ENCODE peak calls at places on chromosomes 2 and 18, in six cellular contexts. I is sigmoid colon; J is effector memory CD4-positive, alpha-beta T cell; A is heart right ventricle; D is Caco-2; U is fibroblast of lung. V is an unnamed sample. For H3K36me3, the result is how much of the 10 kb centered on the place peaks cover.

GRCh38 chr2:206164261-206164862 is 4.7 kb downstream of the EEF1B2 start:
- DNase-seq in D (peak), A (no peak), U (peak), J (no peak), I (no peak), V (peak)

GRCh38 chr2:79040967-79041582 is 15.6 kb downstream of the REG3G start:
- DNase-seq in J (no peak), I (no peak), D (peak), A (no peak), U (no peak), V (peak)

GRCh38 chr2:32938934-32939333 is 7.8 kb upstream of the LTBP1 start:
- DNase-seq in A (no peak), U (no peak), I (no peak), D (no peak), J (no peak), V (no peak)

GRCh38 chr2:152847067-152847466 is 128.6 kb downstream of the ARL6IP6 start:
- DNase-seq in D (no peak), U (peak), J (no peak), A (no peak), I (no peak), V (no peak)

GRCh38 chr2:208350610-208351009 is 56.0 kb upstream of the PTH2R start:
- DNase-seq in A (no peak), U (peak), D (no peak), J (no peak), I (no peak), V (no peak)

GRCh38 chr2:62304429-62305417 is 108.8 kb downstream of the B3GNT2 start:
- DNase-seq in I (no peak), A (peak), J (peak), D (peak), U (peak), V (peak)

GRCh38 chr18:79738565-79739439 is 58.9 kb upstream of the KCNG2 start:
- DNase-seq in I (peak), U (no peak), A (no peak), D (no peak), J (no peak), V (no peak)

GRCh38 chr2:239589855-239590254 is 189.0 kb upstream of the HDAC4 start:
- DNase-seq in U (no peak), A (no peak), D (no peak), J (no peak), I (peak), V (no peak)

GRCh38 chr2:174776686-174777085 is 12.4 kb upstream of the CHRNA1 start:
- DNase-seq in U (no peak), J (no peak), D (no peak), I (no peak), A (no peak), V (no peak)

GRCh38 chr2:190978389-190979053 is 35.5 kb downstream of the STAT1 start:
- DNase-seq in J (no peak), U (peak), A (no peak), I (no peak), D (no peak), V (no peak)

GRCh38 chr2:167827352-167828097 is 419.9 kb downstream of the STK39 start:
- DNase-seq in A (no peak), U (no peak), D (no peak), I (no peak), J (no peak), V (no peak)

GRCh38 chr2:196591621-196592022 is 47.9 kb upstream of the CCDC150 start:
- DNase-seq in D (no peak), A (no peak), I (no peak), U (no peak), J (no peak), V (no peak)

GRCh38 chr2:16777123-16777872 is 111.7 kb upstream of the CYRIA start:
- DNase-seq in D (no peak), A (no peak), U (no peak), J (no peak), I (no peak), V (no peak)

GRCh38 chr2:147223119-147223518 is 621.7 kb upstream of the ACVR2A start:
- DNase-seq in J (no peak), A (no peak), U (no peak), D (no peak), I (no peak), V (no peak)

GRCh38 chr2:120064664-120065063 is 51.8 kb downstream of the EPB41L5 start:
- DNase-seq in I (no peak), D (peak), U (no peak), J (no peak), A (no peak), V (no peak)

GRCh38 chr18:76546282-76546572 is 51.2 kb upstream of the ZNF516 start:
- DNase-seq in A (no peak), U (no peak), J (no peak), D (no peak), I (no peak), V (no peak)

GRCh38 chr2:191927991-191928390 is 81.1 kb upstream of the CAVIN2 start:
- DNase-seq in U (peak), D (no peak), A (no peak), J (no peak), I (no peak), V (no peak)

GRCh38 chr18:28735731-28736130 is 558.8 kb upstream of the CDH2 start:
- DNase-seq in U (peak), A (no peak), D (no peak), I (no peak), J (no peak), V (no peak)

GRCh38 chr18:38940863-38941531 is 1375.4 kb upstream of the CELF4 start:
- DNase-seq in U (peak), D (peak), A (no peak), I (no peak), J (peak), V (peak)

GRCh38 chr2:66240284-66240683 is 194.6 kb upstream of the MEIS1 start:
- DNase-seq in I (peak), A (no peak), D (no peak), U (no peak), J (no peak), V (no peak)

GRCh38 chr2:223760838-223761502 is 76.4 kb downstream of the AP1S3 start:
- DNase-seq in D (no peak), A (no peak), U (peak), I (no peak), J (peak), V (peak)

GRCh38 chr2:20292984-20293383 is 57.7 kb downstream of the PUM2 start:
- DNase-seq in A (no peak), I (no peak), D (no peak), U (no peak), J (no peak), V (no peak)

GRCh38 chr2:163664610-163665009 is 71.2 kb downstream of the FIGN start:
- DNase-seq in D (no peak), U (peak), J (no peak), A (no peak), I (no peak), V (no peak)

GRCh38 chr2:238133499-238134392 is 4.7 kb upstream of the KLHL30 start:
- DNase-seq in J (no peak), U (no peak), A (peak), D (peak), I (no peak), V (no peak)

GRCh38 chr18:34867520-34867919 is 157.4 kb downstream of the DTNA start:
- DNase-seq in U (no peak), D (peak), A (peak), J (no peak), I (no peak), V (peak)

GRCh38 chr2:239240480-239240881 is 160.3 kb downstream of the HDAC4 start:
- DNase-seq in I (peak), J (no peak), A (no peak), D (no peak), U (no peak), V (no peak)

DNA sequence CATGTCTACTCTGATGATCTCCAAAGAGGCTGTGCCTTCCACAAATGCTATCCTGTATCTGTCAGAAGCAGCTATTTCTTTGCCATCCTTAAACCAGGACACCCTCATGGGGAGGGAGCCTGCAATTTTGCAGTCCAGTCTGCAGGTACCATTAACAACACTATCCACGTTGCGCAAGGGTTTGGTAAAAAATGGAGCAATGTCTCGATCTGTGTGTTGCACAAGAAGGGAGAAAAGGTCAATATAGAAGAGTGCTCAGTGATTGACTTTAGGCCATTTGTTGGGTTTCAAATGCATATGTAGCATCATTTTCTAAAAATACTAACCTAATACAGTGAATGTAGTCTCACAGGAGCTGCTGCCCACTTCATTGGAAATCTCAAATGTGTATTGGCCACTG is 74.3 kb downstream of the TTN start:
- DNase-seq in D (no peak), U (no peak), A (no peak), J (no peak), I (no peak), V (no peak)
- H3K36me3 ChIP-seq in D (under half), U (under half), A (under half), J (under half), I (under half), V (under half)

GRCh38 chr18:267380-267687 is 513 bp downstream of the THOC1 start:
- DNase-seq in A (no peak), I (no peak), U (no peak), D (no peak), J (no peak), V (peak)

GRCh38 chr18:260547-260946 is 7.3 kb downstream of the THOC1 start:
- DNase-seq in U (no peak), D (no peak), J (no peak), A (no peak), I (no peak), V (no peak)

GRCh38 chr18:261398-262073 is 6.3 kb downstream of the THOC1 start:
- DNase-seq in I (no peak), U (peak), A (no peak), D (no peak), J (no peak), V (no peak)
- H3K4me3 ChIP-seq in I (no peak), U (no peak), A (no peak), D (no peak), J (no peak), V (no peak)

GRCh38 chr2:12733846-12734245 is 17.1 kb downstream of the TRIB2 start:
- DNase-seq in A (peak), I (no peak), U (no peak), D (no peak), J (no peak), V (no peak)
- H3K36me3 ChIP-seq in A (under half), I (under half), U (under half), D (under half), J (half or more), V (under half)

GRCh38 chr2:99066602-99067001 is 74.9 kb upstream of the C2orf15 start:
- DNase-seq in U (peak), D (peak), J (no peak), A (no peak), I (no peak), V (peak)
- H3K4me3 ChIP-seq in U (no peak), D (no peak), J (no peak), A (no peak), I (no peak), V (no peak)

GRCh38 chr2:39023649-39024048 is 97.2 kb downstream of the SOS1 start:
- DNase-seq in D (no peak), A (no peak), J (no peak), I (no peak), U (no peak), V (no peak)
- H3K36me3 ChIP-seq in D (under half), A (under half), J (under half), I (under half), U (under half), V (under half)